ENCODE peak calls at places on chromosomes 6 and 20, in eight cellular contexts. One of them, this sample, is unnamed.

GRCh38 chr6:105382918-105383317 is 20.0 kb downstream of the PREP start:
- DNase-seq in NCI-H1092: no peak
- DNase-seq in HT1080: no peak
- DNase-seq in mammary epithelial cell: no peak
- DNase-seq in T1000: no peak
- DNase-seq in OCI-LY7: no peak
- DNase-seq in CD4-positive, alpha-beta memory T cell: no peak
- DNase-seq in aorta: no peak
- DNase-seq in this sample: no peak

GRCh38 chr6:44030812-44031454 is 96.3 kb downstream of the MRPL14 start:
- DNase-seq in CD4-positive, alpha-beta memory T cell: no peak
- DNase-seq in HT1080: no peak
- DNase-seq in NCI-H1092: no peak
- DNase-seq in mammary epithelial cell: no peak
- DNase-seq in OCI-LY7: no peak
- DNase-seq in T1000: no peak
- DNase-seq in aorta: no peak
- DNase-seq in this sample: peak

GRCh38 chr6:4253604-4254211 is 118.3 kb upstream of the ECI2 start:
- DNase-seq in aorta: peak
- DNase-seq in mammary epithelial cell: peak
- DNase-seq in NCI-H1092: no peak
- DNase-seq in HT1080: peak
- DNase-seq in OCI-LY7: no peak
- DNase-seq in T1000: no peak
- DNase-seq in CD4-positive, alpha-beta memory T cell: no peak
- DNase-seq in this sample: no peak

GRCh38 chr20:61166324-61166723 is 85.7 kb upstream of the CDH4 start:
- DNase-seq in NCI-H1092: no peak
- DNase-seq in HT1080: peak
- DNase-seq in CD4-positive, alpha-beta memory T cell: no peak
- DNase-seq in aorta: no peak
- DNase-seq in T1000: no peak
- DNase-seq in OCI-LY7: no peak
- DNase-seq in mammary epithelial cell: no peak
- DNase-seq in this sample: no peak

GRCh38 chr6:4157506-4157905 is 22.1 kb upstream of the ECI2 start:
- DNase-seq in CD4-positive, alpha-beta memory T cell: no peak
- DNase-seq in NCI-H1092: no peak
- DNase-seq in T1000: no peak
- DNase-seq in HT1080: no peak
- DNase-seq in aorta: no peak
- DNase-seq in mammary epithelial cell: no peak
- DNase-seq in OCI-LY7: no peak
- DNase-seq in this sample: no peak

GRCh38 chr6:168596316-168596715 is 155.3 kb downstream of the SMOC2 start:
- DNase-seq in NCI-H1092: no peak
- DNase-seq in mammary epithelial cell: no peak
- DNase-seq in HT1080: no peak
- DNase-seq in CD4-positive, alpha-beta memory T cell: no peak
- DNase-seq in aorta: no peak
- DNase-seq in T1000: no peak
- DNase-seq in OCI-LY7: no peak
- DNase-seq in this sample: no peak

GRCh38 chr6:11650711-11651110 is 113.2 kb downstream of the TMEM170B start:
- DNase-seq in OCI-LY7: no peak
- DNase-seq in aorta: no peak
- DNase-seq in NCI-H1092: no peak
- DNase-seq in CD4-positive, alpha-beta memory T cell: no peak
- DNase-seq in T1000: no peak
- DNase-seq in HT1080: no peak
- DNase-seq in mammary epithelial cell: no peak
- DNase-seq in this sample: no peak

GRCh38 chr6:626236-626635 is 30.7 kb downstream of the HUS1B start:
- DNase-seq in CD4-positive, alpha-beta memory T cell: no peak
- DNase-seq in NCI-H1092: no peak
- DNase-seq in OCI-LY7: no peak
- DNase-seq in T1000: no peak
- DNase-seq in HT1080: no peak
- DNase-seq in aorta: no peak
- DNase-seq in mammary epithelial cell: no peak
- DNase-seq in this sample: no peak

GRCh38 chr20:44979090-44979621 is 12.8 kb downstream of the STK4 start:
- DNase-seq in CD4-positive, alpha-beta memory T cell: peak
- DNase-seq in HT1080: peak
- DNase-seq in T1000: no peak
- DNase-seq in NCI-H1092: no peak
- DNase-seq in OCI-LY7: peak
- DNase-seq in aorta: no peak
- DNase-seq in mammary epithelial cell: no peak
- DNase-seq in this sample: no peak

GRCh38 chr6:11732036-11732545 is 46.5 kb downstream of the ADTRP start:
- DNase-seq in NCI-H1092: no peak
- DNase-seq in aorta: peak
- DNase-seq in HT1080: peak
- DNase-seq in OCI-LY7: no peak
- DNase-seq in CD4-positive, alpha-beta memory T cell: no peak
- DNase-seq in T1000: no peak
- DNase-seq in mammary epithelial cell: no peak
- DNase-seq in this sample: peak

GRCh38 chr20:39338977-39339376 is 376.8 kb downstream of the DHX35 start:
- DNase-seq in T1000: no peak
- DNase-seq in aorta: peak
- DNase-seq in CD4-positive, alpha-beta memory T cell: no peak
- DNase-seq in NCI-H1092: no peak
- DNase-seq in HT1080: no peak
- DNase-seq in mammary epithelial cell: no peak
- DNase-seq in OCI-LY7: peak
- DNase-seq in this sample: no peak

GRCh38 chr6:108983151-108983550 is 111.5 kb downstream of the SESN1 start:
- DNase-seq in NCI-H1092: no peak
- DNase-seq in mammary epithelial cell: no peak
- DNase-seq in HT1080: no peak
- DNase-seq in OCI-LY7: no peak
- DNase-seq in aorta: no peak
- DNase-seq in CD4-positive, alpha-beta memory T cell: no peak
- DNase-seq in T1000: no peak
- DNase-seq in this sample: no peak

GRCh38 chr20:56826971-56827645 is 198.0 kb downstream of the TFAP2C start:
- DNase-seq in CD4-positive, alpha-beta memory T cell: no peak
- DNase-seq in mammary epithelial cell: peak
- DNase-seq in T1000: no peak
- DNase-seq in NCI-H1092: no peak
- DNase-seq in OCI-LY7: no peak
- DNase-seq in aorta: no peak
- DNase-seq in HT1080: no peak
- DNase-seq in this sample: no peak

GRCh38 chr6:56856036-56856580 is 98.8 kb upstream of the BEND6 start:
- DNase-seq in T1000: no peak
- DNase-seq in CD4-positive, alpha-beta memory T cell: no peak
- DNase-seq in OCI-LY7: no peak
- DNase-seq in NCI-H1092: no peak
- DNase-seq in HT1080: no peak
- DNase-seq in mammary epithelial cell: no peak
- DNase-seq in aorta: no peak
- DNase-seq in this sample: no peak

GRCh38 chr6:159760602-159761057 is 1.2 kb upstream of the ACAT2 start:
- DNase-seq in OCI-LY7: no peak
- DNase-seq in CD4-positive, alpha-beta memory T cell: no peak
- DNase-seq in mammary epithelial cell: peak
- DNase-seq in T1000: peak
- DNase-seq in NCI-H1092: no peak
- DNase-seq in HT1080: peak
- DNase-seq in aorta: no peak
- DNase-seq in this sample: no peak

GRCh38 chr20:41697861-41698559 is 79.8 kb upstream of the CHD6 start:
- DNase-seq in aorta: no peak
- DNase-seq in HT1080: peak
- DNase-seq in T1000: no peak
- DNase-seq in mammary epithelial cell: peak
- DNase-seq in NCI-H1092: peak
- DNase-seq in OCI-LY7: peak
- DNase-seq in CD4-positive, alpha-beta memory T cell: no peak
- DNase-seq in this sample: no peak

GRCh38 chr6:138537090-138537489 is 37.8 kb upstream of the NHSL1 start:
- DNase-seq in CD4-positive, alpha-beta memory T cell: no peak
- DNase-seq in OCI-LY7: no peak
- DNase-seq in aorta: no peak
- DNase-seq in HT1080: no peak
- DNase-seq in T1000: no peak
- DNase-seq in mammary epithelial cell: no peak
- DNase-seq in NCI-H1092: no peak
- DNase-seq in this sample: no peak

GRCh38 chr20:61937146-61937962 is 128.3 kb downstream of the TAF4 start:
- DNase-seq in aorta: no peak
- DNase-seq in HT1080: no peak
- DNase-seq in CD4-positive, alpha-beta memory T cell: no peak
- DNase-seq in OCI-LY7: no peak
- DNase-seq in mammary epithelial cell: no peak
- DNase-seq in NCI-H1092: no peak
- DNase-seq in T1000: no peak
- DNase-seq in this sample: no peak

GRCh38 chr20:24674921-24675605 is 205.6 kb downstream of the SYNDIG1 start:
- DNase-seq in OCI-LY7: no peak
- DNase-seq in HT1080: no peak
- DNase-seq in T1000: no peak
- DNase-seq in NCI-H1092: no peak
- DNase-seq in CD4-positive, alpha-beta memory T cell: no peak
- DNase-seq in aorta: no peak
- DNase-seq in mammary epithelial cell: no peak
- DNase-seq in this sample: peak

GRCh38 chr6:150238294-150238693 is 95.5 kb downstream of the PPP1R14C start:
- DNase-seq in HT1080: peak
- DNase-seq in OCI-LY7: no peak
- DNase-seq in mammary epithelial cell: peak
- DNase-seq in aorta: peak
- DNase-seq in T1000: no peak
- DNase-seq in CD4-positive, alpha-beta memory T cell: no peak
- DNase-seq in NCI-H1092: no peak
- DNase-seq in this sample: no peak

GRCh38 chr20:59027746-59028320 is 4.3 kb downstream of the ATP5F1E start:
- DNase-seq in CD4-positive, alpha-beta memory T cell: no peak
- DNase-seq in OCI-LY7: no peak
- DNase-seq in T1000: no peak
- DNase-seq in mammary epithelial cell: peak
- DNase-seq in aorta: no peak
- DNase-seq in NCI-H1092: no peak
- DNase-seq in HT1080: peak
- DNase-seq in this sample: no peak

GRCh38 chr6:109059591-109060021 is 35.0 kb downstream of the SESN1 start:
- DNase-seq in CD4-positive, alpha-beta memory T cell: peak
- DNase-seq in NCI-H1092: no peak
- DNase-seq in OCI-LY7: peak
- DNase-seq in T1000: no peak
- DNase-seq in HT1080: peak
- DNase-seq in aorta: no peak
- DNase-seq in mammary epithelial cell: peak
- DNase-seq in this sample: no peak

GRCh38 chr20:36544134-36545018 is 3.1 kb downstream of the MYL9 start:
- DNase-seq in mammary epithelial cell: peak
- DNase-seq in T1000: peak
- DNase-seq in CD4-positive, alpha-beta memory T cell: no peak
- DNase-seq in OCI-LY7: no peak
- DNase-seq in HT1080: peak
- DNase-seq in aorta: peak
- DNase-seq in NCI-H1092: peak
- DNase-seq in this sample: no peak

GRCh38 chr6:127392301-127392700 is 48.9 kb upstream of the ECHDC1 start:
- DNase-seq in OCI-LY7: no peak
- DNase-seq in mammary epithelial cell: peak
- DNase-seq in HT1080: no peak
- DNase-seq in NCI-H1092: no peak
- DNase-seq in aorta: no peak
- DNase-seq in CD4-positive, alpha-beta memory T cell: no peak
- DNase-seq in T1000: no peak
- DNase-seq in this sample: no peak

GRCh38 chr6:99613398-99613704 is 6.7 kb downstream of the PRDM13 start:
- DNase-seq in CD4-positive, alpha-beta memory T cell: no peak
- DNase-seq in aorta: peak
- DNase-seq in NCI-H1092: peak
- DNase-seq in HT1080: no peak
- DNase-seq in mammary epithelial cell: no peak
- DNase-seq in OCI-LY7: peak
- DNase-seq in T1000: no peak
- DNase-seq in this sample: no peak

GRCh38 chr6:25177629-25178028 is 101.5 kb upstream of the CARMIL1 start:
- DNase-seq in NCI-H1092: no peak
- DNase-seq in OCI-LY7: no peak
- DNase-seq in aorta: no peak
- DNase-seq in mammary epithelial cell: no peak
- DNase-seq in CD4-positive, alpha-beta memory T cell: no peak
- DNase-seq in T1000: no peak
- DNase-seq in HT1080: no peak
- DNase-seq in this sample: no peak

GRCh38 chr6:5102266-5102970 is 17.3 kb downstream of the PPP1R3G start:
- DNase-seq in aorta: no peak
- DNase-seq in T1000: no peak
- DNase-seq in HT1080: no peak
- DNase-seq in OCI-LY7: no peak
- DNase-seq in mammary epithelial cell: no peak
- DNase-seq in NCI-H1092: no peak
- DNase-seq in CD4-positive, alpha-beta memory T cell: no peak
- DNase-seq in this sample: no peak

GRCh38 chr6:53735896-53736295 is 58.9 kb upstream of the LRRC1 start:
- DNase-seq in CD4-positive, alpha-beta memory T cell: no peak
- DNase-seq in HT1080: no peak
- DNase-seq in T1000: no peak
- DNase-seq in NCI-H1092: no peak
- DNase-seq in aorta: no peak
- DNase-seq in OCI-LY7: no peak
- DNase-seq in mammary epithelial cell: no peak
- DNase-seq in this sample: no peak

GRCh38 chr6:110449545-110449903 is 26.9 kb downstream of the SLC22A16 start:
- DNase-seq in NCI-H1092: no peak
- DNase-seq in CD4-positive, alpha-beta memory T cell: no peak
- DNase-seq in aorta: no peak
- DNase-seq in mammary epithelial cell: no peak
- DNase-seq in OCI-LY7: no peak
- DNase-seq in HT1080: no peak
- DNase-seq in T1000: no peak
- DNase-seq in this sample: no peak

GRCh38 chr6:24858154-24858801 is 59.6 kb upstream of the ARMH2 start:
- DNase-seq in mammary epithelial cell: peak
- DNase-seq in HT1080: peak
- DNase-seq in T1000: no peak
- DNase-seq in OCI-LY7: peak
- DNase-seq in CD4-positive, alpha-beta memory T cell: peak
- DNase-seq in NCI-H1092: no peak
- DNase-seq in aorta: no peak
- DNase-seq in this sample: no peak

GRCh38 chr20:9590189-9590588 is 75.8 kb downstream of the LAMP5 start:
- DNase-seq in CD4-positive, alpha-beta memory T cell: no peak
- DNase-seq in HT1080: peak
- DNase-seq in NCI-H1092: no peak
- DNase-seq in OCI-LY7: no peak
- DNase-seq in T1000: no peak
- DNase-seq in mammary epithelial cell: no peak
- DNase-seq in aorta: no peak
- DNase-seq in this sample: no peak

GRCh38 chr6:93575495-93575894 is 156.1 kb upstream of the EPHA7 start:
- DNase-seq in mammary epithelial cell: no peak
- DNase-seq in NCI-H1092: no peak
- DNase-seq in T1000: no peak
- DNase-seq in OCI-LY7: no peak
- DNase-seq in CD4-positive, alpha-beta memory T cell: no peak
- DNase-seq in aorta: no peak
- DNase-seq in HT1080: no peak
- DNase-seq in this sample: no peak

GRCh38 chr6:24376875-24377274 is 19.0 kb upstream of the DCDC2 start:
- DNase-seq in HT1080: no peak
- DNase-seq in mammary epithelial cell: no peak
- DNase-seq in T1000: no peak
- DNase-seq in OCI-LY7: no peak
- DNase-seq in NCI-H1092: no peak
- DNase-seq in CD4-positive, alpha-beta memory T cell: no peak
- DNase-seq in aorta: no peak
- DNase-seq in this sample: no peak

GRCh38 chr20:16312998-16313397 is 260.2 kb downstream of the KIF16B start:
- DNase-seq in HT1080: no peak
- DNase-seq in NCI-H1092: no peak
- DNase-seq in aorta: no peak
- DNase-seq in T1000: no peak
- DNase-seq in OCI-LY7: no peak
- DNase-seq in mammary epithelial cell: no peak
- DNase-seq in CD4-positive, alpha-beta memory T cell: no peak
- DNase-seq in this sample: no peak